ENCODE peak calls at places on chromosomes 5 and 9, in four cellular contexts. Z, X, B and L are unnamed samples.

GRCh38 chr5:139677404-139678282 is 29.5 kb downstream of the CXXC5 start:
- DNase-seq in Z (no peak), X (no peak), B (peak), L (no peak)

GRCh38 chr9:107710552-107710951 is 221.0 kb upstream of the KLF4 start:
- DNase-seq in Z (no peak), X (no peak), B (no peak), L (no peak)

GRCh38 chr5:143714629-143715028 is 97.3 kb upstream of the HMHB1 start:
- DNase-seq in Z (no peak), X (no peak), B (no peak), L (no peak)

GRCh38 chr5:38316544-38317224 is 58.3 kb downstream of the EGFLAM start:
- DNase-seq in Z (no peak), X (peak), B (no peak), L (no peak)

GRCh38 chr5:111194053-111194452 is 30.1 kb upstream of the CAMK4 start:
- DNase-seq in Z (no peak), X (no peak), B (no peak), L (no peak)

GRCh38 chr9:96080364-96080763 is 204.9 kb downstream of the ERCC6L2 start:
- DNase-seq in Z (no peak), X (no peak), B (no peak), L (no peak)

GRCh38 chr5:56409331-56410190 is 176.4 kb upstream of the ANKRD55 start:
- DNase-seq in Z (no peak), X (peak), B (no peak), L (no peak)

GRCh38 chr9:21043841-21044240 is 12.4 kb upstream of the HACD4 start:
- DNase-seq in Z (no peak), X (no peak), B (no peak), L (no peak)

GRCh38 chr5:54115768-54116403 is 194.5 kb downstream of the ARL15 start:
- DNase-seq in Z (no peak), X (no peak), B (no peak), L (no peak)

GRCh38 chr5:130138406-130139060 is 234.3 kb downstream of the CHSY3 start:
- DNase-seq in Z (no peak), X (peak), B (no peak), L (no peak)

GRCh38 chr9:71634753-71635152 is 133.6 kb downstream of the CEMIP2 start:
- DNase-seq in Z (no peak), X (no peak), B (no peak), L (no peak)

GRCh38 chr9:7206221-7206758 is 448.5 kb downstream of the KDM4C start:
- DNase-seq in Z (no peak), X (no peak), B (no peak), L (no peak)

GRCh38 chr5:176535101-176535654 is 2.0 kb downstream of the RNF44 start:
- DNase-seq in Z (no peak), X (peak), B (no peak), L (no peak)

GRCh38 chr9:124121725-124122124 is 110.2 kb downstream of the LHX2 start:
- DNase-seq in Z (no peak), X (no peak), B (no peak), L (no peak)

GRCh38 chr5:137398175-137398574 is 101.0 kb downstream of the SPOCK1 start:
- DNase-seq in Z (no peak), X (no peak), B (no peak), L (no peak)

GRCh38 chr5:135322271-135322670 is 76.8 kb downstream of the MACROH2A1 start:
- DNase-seq in Z (no peak), X (no peak), B (no peak), L (no peak)

GRCh38 chr9:101486693-101487442 is 46.8 kb upstream of the RNF20 start:
- DNase-seq in Z (peak), X (peak), B (peak), L (peak)

GRCh38 chr5:105565531-105565930 is 2002.9 kb upstream of the NUDT12 start:
- DNase-seq in Z (no peak), X (no peak), B (no peak), L (no peak)

GRCh38 chr9:107869111-107869510 is 379.5 kb upstream of the KLF4 start:
- DNase-seq in Z (no peak), X (no peak), B (no peak), L (no peak)

GRCh38 chr5:101440173-101440572 is 537.1 kb upstream of the ST8SIA4 start:
- DNase-seq in Z (no peak), X (no peak), B (no peak), L (no peak)

GRCh38 chr9:106921341-106921899 is 58.5 kb downstream of the ZNF462 start:
- DNase-seq in Z (peak), X (peak), B (no peak), L (no peak)

GRCh38 chr5:57177479-57178156 is 3.8 kb downstream of the GPBP1 start:
- DNase-seq in Z (no peak), X (no peak), B (no peak), L (no peak)

GRCh38 chr9:121394292-121394691 is 24.2 kb upstream of the STOM start:
- DNase-seq in Z (no peak), X (no peak), B (no peak), L (no peak)

GRCh38 chr9:99822596-99823391 is 1.1 kb downstream of the NR4A3 start:
- DNase-seq in Z (peak), X (peak), B (peak), L (peak)

GRCh38 chr5:145101246-145101645 is 733.9 kb downstream of the PRELID2 start:
- DNase-seq in Z (no peak), X (no peak), B (no peak), L (no peak)

GRCh38 chr9:128902351-128903078 is 18.3 kb upstream of the PHYHD1 start:
- DNase-seq in Z (no peak), X (no peak), B (peak), L (no peak)

GRCh38 chr5:176748073-176748966 is 62.0 kb upstream of the UNC5A start:
- DNase-seq in Z (no peak), X (no peak), B (no peak), L (no peak)

GRCh38 chr5:130923543-130924159 is 241.4 kb downstream of the HINT1 start:
- DNase-seq in Z (no peak), X (no peak), B (no peak), L (no peak)

GRCh38 chr5:172707285-172708182 is 63.5 kb downstream of the DUSP1 start:
- DNase-seq in Z (no peak), X (peak), B (no peak), L (no peak)

GRCh38 chr5:180787025-180787424 is 15.6 kb downstream of the MGAT1 start:
- DNase-seq in Z (no peak), X (no peak), B (no peak), L (no peak)

GRCh38 chr5:41193462-41194166 is 19.7 kb downstream of the C6 start:
- DNase-seq in Z (no peak), X (peak), B (peak), L (peak)

DNA sequence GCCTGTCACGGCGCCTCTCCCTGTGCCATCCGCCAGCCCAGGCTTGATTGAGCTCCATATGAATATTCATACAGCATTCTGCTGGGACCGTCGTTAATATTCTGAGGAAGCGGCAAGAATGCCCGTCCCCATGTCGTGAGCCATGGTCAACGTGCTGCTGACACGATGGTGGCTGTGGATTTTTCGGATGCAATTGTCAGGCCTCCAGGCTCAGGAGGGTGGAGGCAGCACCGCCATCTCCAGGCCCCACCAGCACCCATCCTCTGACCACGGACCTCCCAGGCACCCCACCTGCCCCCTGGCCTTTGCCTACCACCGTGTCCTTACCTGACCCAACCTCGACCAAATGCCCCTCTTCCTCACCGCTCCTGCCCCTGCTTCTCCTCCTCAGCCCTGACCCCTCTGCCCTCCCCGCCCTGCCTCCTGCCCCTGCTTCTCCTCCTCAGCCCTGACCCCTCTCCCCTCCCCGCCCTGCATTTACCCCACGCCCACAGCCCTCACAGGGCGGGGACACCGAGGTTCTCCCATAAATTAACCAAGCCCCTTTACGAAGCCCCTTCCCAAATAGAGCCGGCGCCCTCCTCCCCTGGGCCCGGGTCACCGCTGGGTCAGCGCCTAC is 9.9 kb downstream of the TMEM250 start:
- DNase-seq in Z (no peak), X (no peak), B (no peak), L (no peak)
- H3K4me3 ChIP-seq in Z (peak), X (no peak), B (peak), L (peak)

GRCh38 chr5:132628814-132629213 is 29.2 kb upstream of the IL13 start:
- DNase-seq in Z (no peak), X (no peak), B (no peak), L (no peak)
- H3K4me3 ChIP-seq in Z (no peak), X (no peak), B (no peak), L (no peak)

DNA sequence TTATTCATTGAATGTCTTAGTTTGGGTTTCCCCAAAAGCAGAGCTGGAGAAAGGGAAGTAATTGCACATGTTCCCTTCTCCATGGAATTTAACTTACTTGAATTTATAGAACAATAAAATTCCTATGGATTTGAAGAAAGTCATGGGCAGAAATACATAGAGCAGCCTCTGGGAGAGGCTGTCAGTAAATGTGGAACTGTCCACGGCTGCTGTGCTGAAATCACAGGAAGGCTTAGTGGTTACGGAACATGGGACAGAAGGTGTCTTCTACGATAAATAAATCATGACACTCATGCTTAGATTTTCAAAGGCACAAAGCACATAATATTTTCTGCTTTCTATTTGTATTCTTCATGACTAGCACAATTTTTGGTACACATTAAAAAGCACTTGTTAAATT is 440.6 kb upstream of the IZUMO3 start:
- DNase-seq in Z (no peak), X (no peak), B (no peak), L (no peak)
- H3K4me3 ChIP-seq in Z (no peak), X (no peak), B (no peak), L (no peak)

DNA sequence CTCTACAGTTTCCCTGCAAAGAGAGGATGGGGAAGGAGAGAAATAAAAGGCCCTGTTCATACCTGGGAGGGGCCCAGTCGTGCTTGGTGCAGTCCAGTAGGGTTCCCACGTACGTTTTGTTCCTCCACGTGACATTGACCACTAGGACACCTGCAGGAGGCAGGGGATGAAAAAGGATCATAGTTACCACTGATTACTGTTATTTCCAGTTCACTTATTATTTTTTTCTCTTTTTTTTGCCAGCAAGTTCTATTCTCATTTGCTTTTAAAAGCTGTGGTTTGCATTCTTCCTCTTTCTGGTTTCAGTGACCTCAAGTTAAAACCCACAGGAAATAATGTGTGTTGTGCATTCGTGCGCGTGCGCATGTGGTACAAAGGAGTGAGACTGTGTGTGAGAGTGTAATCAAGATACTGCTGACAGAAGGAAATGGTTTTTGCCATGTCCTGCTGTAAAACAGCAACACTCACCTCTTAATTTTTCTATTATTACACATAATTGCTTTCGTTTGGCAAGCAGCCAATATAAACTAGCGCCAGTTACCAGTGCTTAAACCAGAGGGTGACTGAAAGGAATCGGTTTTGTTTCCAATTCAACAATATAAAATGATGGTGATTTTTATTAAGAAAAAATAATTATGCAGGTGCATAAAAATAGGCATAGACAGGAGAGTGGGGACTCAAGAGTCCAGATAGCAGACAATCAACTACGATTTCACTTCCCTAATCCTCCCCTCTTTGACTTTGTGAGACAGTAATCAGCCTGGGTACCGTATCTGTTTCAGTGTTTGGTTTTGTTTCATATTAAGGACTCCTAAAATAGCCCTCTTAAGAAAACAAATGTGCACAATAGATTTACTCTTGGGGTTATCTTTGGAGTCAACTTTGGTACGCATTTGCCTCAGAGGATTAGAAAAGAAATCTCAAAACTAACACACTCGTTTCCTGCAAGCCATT is 96.6 kb downstream of the ZNF608 start:
- DNase-seq in Z (no peak), X (peak), B (peak), L (no peak)
- H3K4me3 ChIP-seq in Z (no peak), X (peak), B (peak), L (peak)

DNA sequence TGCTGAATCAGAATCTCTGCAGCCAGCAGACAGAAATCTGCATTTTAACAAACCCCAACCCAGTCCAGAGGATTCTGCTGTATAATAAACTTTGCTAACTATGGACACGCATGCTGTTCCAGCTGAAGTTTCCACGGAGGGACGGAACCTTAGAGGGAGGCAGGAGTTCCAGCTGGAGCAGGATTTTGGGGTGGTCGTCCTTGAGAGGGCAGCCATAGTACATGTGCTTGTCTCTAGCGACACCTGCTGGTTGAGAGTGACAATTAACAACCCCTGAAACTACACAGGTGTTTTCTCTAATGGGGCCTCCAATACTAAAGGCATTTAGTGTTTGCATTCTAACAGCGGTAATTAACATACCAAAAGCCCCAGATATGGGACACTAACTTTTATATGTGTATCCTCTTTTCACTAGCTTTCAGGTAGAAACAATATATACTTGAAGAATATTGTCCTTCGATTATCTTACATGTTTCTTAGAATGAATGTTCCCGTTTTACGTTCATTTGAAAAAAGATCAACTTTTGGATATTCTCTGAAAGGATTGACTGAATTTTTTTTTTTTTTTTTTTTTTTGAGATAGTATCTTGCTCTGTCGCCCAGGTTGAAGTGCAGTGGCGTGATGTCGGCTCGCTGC is 32.4 kb upstream of the FSD1L start:
- DNase-seq in Z (peak), X (peak), B (no peak), L (no peak)
- H3K4me3 ChIP-seq in Z (no peak), X (no peak), B (no peak), L (no peak)

GRCh38 chr9:31028137-31028536 is 1356.3 kb upstream of the ACO1 start:
- DNase-seq in Z (no peak), X (no peak), B (no peak), L (no peak)

GRCh38 chr9:31027678-31028077 is 1356.8 kb upstream of the ACO1 start:
- DNase-seq in Z (no peak), X (no peak), B (no peak), L (no peak)

GRCh38 chr9:31023793-31024192 is 1360.7 kb upstream of the ACO1 start:
- DNase-seq in Z (no peak), X (no peak), B (no peak), L (no peak)
- H3K4me3 ChIP-seq in Z (no peak), X (no peak), B (no peak), L (no peak)